ENCODE peak calls at places on chromosomes 1 and 21, in eight cellular contexts. One of them, this sample, is unnamed.

GRCh38 chr1:15684042-15684461 is at the start of gene PLEKHM2:
- DNase-seq in stimulated activated naive B cell treated with anti-CD40 and anti-IgM and Interleukin-4, amounts not matched to agents 10 μg/mL and 1 μg/mL and 100 μg/mL, for 72 hours: no peak
- DNase-seq in colonic mucosa: no peak
- DNase-seq in stimulated activated CD4-positive, alpha-beta T cell treated with anti-CD3 and anti-CD28 coated beads, Interleukin-4, amount 100 ng/mL, for 4 hours: peak
- DNase-seq in GM12891: peak
- DNase-seq in left lung: peak
- DNase-seq in NCI-H2081: peak
- DNase-seq in iris pigment epithelial cell: no peak
- DNase-seq in this sample: peak

GRCh38 chr21:14602418-14602987 is 56.4 kb upstream of the SAMSN1 start:
- DNase-seq in stimulated activated naive B cell treated with anti-CD40 and anti-IgM and Interleukin-4, amounts not matched to agents 10 μg/mL and 1 μg/mL and 100 μg/mL, for 72 hours: no peak
- DNase-seq in colonic mucosa: no peak
- DNase-seq in stimulated activated CD4-positive, alpha-beta T cell treated with anti-CD3 and anti-CD28 coated beads, Interleukin-4, amount 100 ng/mL, for 4 hours: no peak
- DNase-seq in GM12891: no peak
- DNase-seq in left lung: no peak
- DNase-seq in NCI-H2081: no peak
- DNase-seq in iris pigment epithelial cell: peak
- DNase-seq in this sample: no peak

GRCh38 chr1:164971391-164971790 is 385.1 kb downstream of the LMX1A start:
- DNase-seq in stimulated activated naive B cell treated with anti-CD40 and anti-IgM and Interleukin-4, amounts not matched to agents 10 μg/mL and 1 μg/mL and 100 μg/mL, for 72 hours: no peak
- DNase-seq in colonic mucosa: no peak
- DNase-seq in stimulated activated CD4-positive, alpha-beta T cell treated with anti-CD3 and anti-CD28 coated beads, Interleukin-4, amount 100 ng/mL, for 4 hours: no peak
- DNase-seq in GM12891: no peak
- DNase-seq in left lung: no peak
- DNase-seq in NCI-H2081: no peak
- DNase-seq in iris pigment epithelial cell: no peak
- DNase-seq in this sample: no peak

GRCh38 chr1:113141650-113142473 is 68.9 kb downstream of the LRIG2 start:
- DNase-seq in stimulated activated naive B cell treated with anti-CD40 and anti-IgM and Interleukin-4, amounts not matched to agents 10 μg/mL and 1 μg/mL and 100 μg/mL, for 72 hours: no peak
- DNase-seq in colonic mucosa: no peak
- DNase-seq in stimulated activated CD4-positive, alpha-beta T cell treated with anti-CD3 and anti-CD28 coated beads, Interleukin-4, amount 100 ng/mL, for 4 hours: no peak
- DNase-seq in GM12891: no peak
- DNase-seq in left lung: no peak
- DNase-seq in NCI-H2081: no peak
- DNase-seq in iris pigment epithelial cell: peak
- DNase-seq in this sample: no peak

GRCh38 chr1:21539933-21540332 is 30.7 kb downstream of the ALPL start:
- DNase-seq in stimulated activated naive B cell treated with anti-CD40 and anti-IgM and Interleukin-4, amounts not matched to agents 10 μg/mL and 1 μg/mL and 100 μg/mL, for 72 hours: no peak
- DNase-seq in colonic mucosa: no peak
- DNase-seq in stimulated activated CD4-positive, alpha-beta T cell treated with anti-CD3 and anti-CD28 coated beads, Interleukin-4, amount 100 ng/mL, for 4 hours: no peak
- DNase-seq in GM12891: no peak
- DNase-seq in left lung: no peak
- DNase-seq in NCI-H2081: no peak
- DNase-seq in iris pigment epithelial cell: no peak
- DNase-seq in this sample: no peak

GRCh38 chr1:112536561-112536960 is 27.8 kb downstream of the WNT2B start:
- DNase-seq in stimulated activated naive B cell treated with anti-CD40 and anti-IgM and Interleukin-4, amounts not matched to agents 10 μg/mL and 1 μg/mL and 100 μg/mL, for 72 hours: no peak
- DNase-seq in colonic mucosa: no peak
- DNase-seq in stimulated activated CD4-positive, alpha-beta T cell treated with anti-CD3 and anti-CD28 coated beads, Interleukin-4, amount 100 ng/mL, for 4 hours: no peak
- DNase-seq in GM12891: no peak
- DNase-seq in left lung: no peak
- DNase-seq in NCI-H2081: no peak
- DNase-seq in iris pigment epithelial cell: peak
- DNase-seq in this sample: no peak

GRCh38 chr1:45769261-45769932 is 18.9 kb upstream of the IPP start:
- DNase-seq in stimulated activated naive B cell treated with anti-CD40 and anti-IgM and Interleukin-4, amounts not matched to agents 10 μg/mL and 1 μg/mL and 100 μg/mL, for 72 hours: no peak
- DNase-seq in colonic mucosa: no peak
- DNase-seq in stimulated activated CD4-positive, alpha-beta T cell treated with anti-CD3 and anti-CD28 coated beads, Interleukin-4, amount 100 ng/mL, for 4 hours: no peak
- DNase-seq in GM12891: no peak
- DNase-seq in left lung: no peak
- DNase-seq in NCI-H2081: no peak
- DNase-seq in iris pigment epithelial cell: peak
- DNase-seq in this sample: no peak

GRCh38 chr1:159921700-159922498 is 3.4 kb downstream of the TAGLN2 start:
- DNase-seq in stimulated activated naive B cell treated with anti-CD40 and anti-IgM and Interleukin-4, amounts not matched to agents 10 μg/mL and 1 μg/mL and 100 μg/mL, for 72 hours: peak
- DNase-seq in colonic mucosa: no peak
- DNase-seq in stimulated activated CD4-positive, alpha-beta T cell treated with anti-CD3 and anti-CD28 coated beads, Interleukin-4, amount 100 ng/mL, for 4 hours: no peak
- DNase-seq in GM12891: no peak
- DNase-seq in left lung: no peak
- DNase-seq in NCI-H2081: no peak
- DNase-seq in iris pigment epithelial cell: peak
- DNase-seq in this sample: peak

GRCh38 chr1:40664167-40664537 is 1.3 kb downstream of the RIMS3 start:
- DNase-seq in stimulated activated naive B cell treated with anti-CD40 and anti-IgM and Interleukin-4, amounts not matched to agents 10 μg/mL and 1 μg/mL and 100 μg/mL, for 72 hours: no peak
- DNase-seq in colonic mucosa: no peak
- DNase-seq in stimulated activated CD4-positive, alpha-beta T cell treated with anti-CD3 and anti-CD28 coated beads, Interleukin-4, amount 100 ng/mL, for 4 hours: no peak
- DNase-seq in GM12891: no peak
- DNase-seq in left lung: no peak
- DNase-seq in NCI-H2081: peak
- DNase-seq in iris pigment epithelial cell: no peak
- DNase-seq in this sample: no peak

GRCh38 chr1:168293372-168293771 is 12.7 kb downstream of the TBX19 start:
- DNase-seq in stimulated activated naive B cell treated with anti-CD40 and anti-IgM and Interleukin-4, amounts not matched to agents 10 μg/mL and 1 μg/mL and 100 μg/mL, for 72 hours: no peak
- DNase-seq in colonic mucosa: no peak
- DNase-seq in stimulated activated CD4-positive, alpha-beta T cell treated with anti-CD3 and anti-CD28 coated beads, Interleukin-4, amount 100 ng/mL, for 4 hours: no peak
- DNase-seq in GM12891: no peak
- DNase-seq in left lung: no peak
- DNase-seq in NCI-H2081: no peak
- DNase-seq in iris pigment epithelial cell: no peak
- DNase-seq in this sample: no peak

GRCh38 chr1:25820247-25821111 is 725 bp downstream of the MTFR1L start:
- DNase-seq in stimulated activated naive B cell treated with anti-CD40 and anti-IgM and Interleukin-4, amounts not matched to agents 10 μg/mL and 1 μg/mL and 100 μg/mL, for 72 hours: peak
- DNase-seq in colonic mucosa: peak
- DNase-seq in stimulated activated CD4-positive, alpha-beta T cell treated with anti-CD3 and anti-CD28 coated beads, Interleukin-4, amount 100 ng/mL, for 4 hours: peak
- DNase-seq in GM12891: peak
- DNase-seq in left lung: peak
- DNase-seq in NCI-H2081: peak
- DNase-seq in iris pigment epithelial cell: peak
- DNase-seq in this sample: peak

GRCh38 chr1:208007938-208008342 is 97.0 kb upstream of the CD34 start:
- DNase-seq in stimulated activated naive B cell treated with anti-CD40 and anti-IgM and Interleukin-4, amounts not matched to agents 10 μg/mL and 1 μg/mL and 100 μg/mL, for 72 hours: no peak
- DNase-seq in colonic mucosa: no peak
- DNase-seq in stimulated activated CD4-positive, alpha-beta T cell treated with anti-CD3 and anti-CD28 coated beads, Interleukin-4, amount 100 ng/mL, for 4 hours: no peak
- DNase-seq in GM12891: no peak
- DNase-seq in left lung: no peak
- DNase-seq in NCI-H2081: no peak
- DNase-seq in iris pigment epithelial cell: peak
- DNase-seq in this sample: no peak

GRCh38 chr21:46097826-46098286 is at the start of gene COL6A2:
- DNase-seq in stimulated activated naive B cell treated with anti-CD40 and anti-IgM and Interleukin-4, amounts not matched to agents 10 μg/mL and 1 μg/mL and 100 μg/mL, for 72 hours: no peak
- DNase-seq in colonic mucosa: peak
- DNase-seq in stimulated activated CD4-positive, alpha-beta T cell treated with anti-CD3 and anti-CD28 coated beads, Interleukin-4, amount 100 ng/mL, for 4 hours: peak
- DNase-seq in GM12891: peak
- DNase-seq in left lung: peak
- DNase-seq in NCI-H2081: no peak
- DNase-seq in iris pigment epithelial cell: peak
- DNase-seq in this sample: peak

GRCh38 chr1:21495225-21495820 is 13.9 kb upstream of the ALPL start:
- DNase-seq in stimulated activated naive B cell treated with anti-CD40 and anti-IgM and Interleukin-4, amounts not matched to agents 10 μg/mL and 1 μg/mL and 100 μg/mL, for 72 hours: no peak
- DNase-seq in colonic mucosa: no peak
- DNase-seq in stimulated activated CD4-positive, alpha-beta T cell treated with anti-CD3 and anti-CD28 coated beads, Interleukin-4, amount 100 ng/mL, for 4 hours: no peak
- DNase-seq in GM12891: no peak
- DNase-seq in left lung: no peak
- DNase-seq in NCI-H2081: no peak
- DNase-seq in iris pigment epithelial cell: no peak
- DNase-seq in this sample: no peak

GRCh38 chr1:206419783-206420182 is 50.5 kb upstream of the IKBKE start:
- DNase-seq in stimulated activated naive B cell treated with anti-CD40 and anti-IgM and Interleukin-4, amounts not matched to agents 10 μg/mL and 1 μg/mL and 100 μg/mL, for 72 hours: no peak
- DNase-seq in colonic mucosa: no peak
- DNase-seq in stimulated activated CD4-positive, alpha-beta T cell treated with anti-CD3 and anti-CD28 coated beads, Interleukin-4, amount 100 ng/mL, for 4 hours: no peak
- DNase-seq in GM12891: no peak
- DNase-seq in left lung: no peak
- DNase-seq in NCI-H2081: no peak
- DNase-seq in iris pigment epithelial cell: peak
- DNase-seq in this sample: no peak

GRCh38 chr1:235901461-235901860 is 34.8 kb upstream of the LYST start:
- DNase-seq in stimulated activated naive B cell treated with anti-CD40 and anti-IgM and Interleukin-4, amounts not matched to agents 10 μg/mL and 1 μg/mL and 100 μg/mL, for 72 hours: no peak
- DNase-seq in colonic mucosa: no peak
- DNase-seq in stimulated activated CD4-positive, alpha-beta T cell treated with anti-CD3 and anti-CD28 coated beads, Interleukin-4, amount 100 ng/mL, for 4 hours: no peak
- DNase-seq in GM12891: no peak
- DNase-seq in left lung: no peak
- DNase-seq in NCI-H2081: no peak
- DNase-seq in iris pigment epithelial cell: peak
- DNase-seq in this sample: no peak

GRCh38 chr1:226604846-226605572 is 56.4 kb downstream of the STUM start:
- DNase-seq in stimulated activated naive B cell treated with anti-CD40 and anti-IgM and Interleukin-4, amounts not matched to agents 10 μg/mL and 1 μg/mL and 100 μg/mL, for 72 hours: no peak
- DNase-seq in colonic mucosa: no peak
- DNase-seq in stimulated activated CD4-positive, alpha-beta T cell treated with anti-CD3 and anti-CD28 coated beads, Interleukin-4, amount 100 ng/mL, for 4 hours: no peak
- DNase-seq in GM12891: no peak
- DNase-seq in left lung: peak
- DNase-seq in NCI-H2081: no peak
- DNase-seq in iris pigment epithelial cell: no peak
- DNase-seq in this sample: no peak

GRCh38 chr21:18373631-18374030 is 30.0 kb downstream of the TMPRSS15 start:
- DNase-seq in stimulated activated naive B cell treated with anti-CD40 and anti-IgM and Interleukin-4, amounts not matched to agents 10 μg/mL and 1 μg/mL and 100 μg/mL, for 72 hours: no peak
- DNase-seq in colonic mucosa: no peak
- DNase-seq in stimulated activated CD4-positive, alpha-beta T cell treated with anti-CD3 and anti-CD28 coated beads, Interleukin-4, amount 100 ng/mL, for 4 hours: no peak
- DNase-seq in GM12891: no peak
- DNase-seq in left lung: no peak
- DNase-seq in NCI-H2081: no peak
- DNase-seq in iris pigment epithelial cell: no peak
- DNase-seq in this sample: no peak